ENCODE peak calls at places on chromosomes 3 and 15, in seven cellular contexts. One of them, this sample, is unnamed.

GRCh38 chr3:103195201-103195600 is 760.4 kb downstream of the ZPLD1 start:
- DNase-seq in B cell: no peak
- DNase-seq in NCI-H1105 treated with DMSO at 0.1 percent for 48 hours: no peak
- DNase-seq in H9: no peak
- DNase-seq in fibroblast of the aortic adventitia: no peak
- DNase-seq in KG1: no peak
- DNase-seq in HL-60: no peak
- DNase-seq in this sample: no peak

GRCh38 chr3:194769020-194769643 is 83.4 kb downstream of the FAM43A start:
- DNase-seq in fibroblast of the aortic adventitia: peak
- DNase-seq in KG1: no peak
- DNase-seq in H9: peak
- DNase-seq in HL-60: peak
- DNase-seq in NCI-H1105 treated with DMSO at 0.1 percent for 48 hours: peak
- DNase-seq in B cell: peak
- DNase-seq in this sample: peak

GRCh38 chr3:182784542-182784941 is 8.8 kb upstream of the ATP11B start:
- DNase-seq in fibroblast of the aortic adventitia: no peak
- DNase-seq in NCI-H1105 treated with DMSO at 0.1 percent for 48 hours: no peak
- DNase-seq in KG1: no peak
- DNase-seq in H9: no peak
- DNase-seq in B cell: no peak
- DNase-seq in HL-60: no peak
- DNase-seq in this sample: no peak

GRCh38 chr3:155088705-155089380 is 8.7 kb downstream of the MME start:
- DNase-seq in fibroblast of the aortic adventitia: no peak
- DNase-seq in NCI-H1105 treated with DMSO at 0.1 percent for 48 hours: no peak
- DNase-seq in KG1: no peak
- DNase-seq in H9: no peak
- DNase-seq in B cell: no peak
- DNase-seq in HL-60: no peak
- DNase-seq in this sample: no peak

GRCh38 chr15:100602822-100603393 is 519 bp downstream of the ASB7 start:
- DNase-seq in NCI-H1105 treated with DMSO at 0.1 percent for 48 hours: no peak
- DNase-seq in HL-60: peak
- DNase-seq in KG1: no peak
- DNase-seq in H9: peak
- DNase-seq in fibroblast of the aortic adventitia: no peak
- DNase-seq in B cell: peak
- DNase-seq in this sample: no peak

GRCh38 chr3:48847053-48847585 is 555 bp downstream of the PRKAR2A start:
- DNase-seq in B cell: peak
- DNase-seq in H9: peak
- DNase-seq in fibroblast of the aortic adventitia: peak
- DNase-seq in HL-60: peak
- DNase-seq in NCI-H1105 treated with DMSO at 0.1 percent for 48 hours: peak
- DNase-seq in KG1: peak
- DNase-seq in this sample: peak

GRCh38 chr3:119257654-119258410 is 17.2 kb upstream of the B4GALT4 start:
- DNase-seq in H9: no peak
- DNase-seq in KG1: no peak
- DNase-seq in fibroblast of the aortic adventitia: peak
- DNase-seq in NCI-H1105 treated with DMSO at 0.1 percent for 48 hours: no peak
- DNase-seq in B cell: no peak
- DNase-seq in HL-60: no peak
- DNase-seq in this sample: no peak

GRCh38 chr3:110389005-110389404 is 682.6 kb upstream of the NECTIN3 start:
- DNase-seq in B cell: no peak
- DNase-seq in HL-60: no peak
- DNase-seq in H9: no peak
- DNase-seq in NCI-H1105 treated with DMSO at 0.1 percent for 48 hours: no peak
- DNase-seq in KG1: no peak
- DNase-seq in fibroblast of the aortic adventitia: no peak
- DNase-seq in this sample: no peak

GRCh38 chr3:178519701-178520100 is 16.5 kb upstream of the KCNMB2 start:
- DNase-seq in HL-60: no peak
- DNase-seq in NCI-H1105 treated with DMSO at 0.1 percent for 48 hours: no peak
- DNase-seq in fibroblast of the aortic adventitia: no peak
- DNase-seq in H9: no peak
- DNase-seq in KG1: no peak
- DNase-seq in B cell: no peak
- DNase-seq in this sample: no peak

GRCh38 chr15:85006201-85006600 is 24.5 kb downstream of the PDE8A start:
- DNase-seq in B cell: no peak
- DNase-seq in NCI-H1105 treated with DMSO at 0.1 percent for 48 hours: no peak
- DNase-seq in KG1: no peak
- DNase-seq in H9: no peak
- DNase-seq in fibroblast of the aortic adventitia: no peak
- DNase-seq in HL-60: no peak
- DNase-seq in this sample: no peak

GRCh38 chr3:29759443-29760033 is 478.7 kb downstream of the RBMS3 start:
- DNase-seq in fibroblast of the aortic adventitia: peak
- DNase-seq in NCI-H1105 treated with DMSO at 0.1 percent for 48 hours: peak
- DNase-seq in KG1: no peak
- DNase-seq in H9: no peak
- DNase-seq in B cell: no peak
- DNase-seq in HL-60: no peak
- DNase-seq in this sample: peak

GRCh38 chr3:108489776-108490175 is 20.6 kb downstream of the MYH15 start:
- DNase-seq in HL-60: peak
- DNase-seq in fibroblast of the aortic adventitia: peak
- DNase-seq in B cell: peak
- DNase-seq in NCI-H1105 treated with DMSO at 0.1 percent for 48 hours: peak
- DNase-seq in H9: peak
- DNase-seq in KG1: no peak
- DNase-seq in this sample: no peak